ENCODE peak calls at places on chromosomes 2 and 18, in ten cellular contexts. W, L, Z, X, K, D, U, A, J and T are unnamed samples.

GRCh38 chr2:55923091-55923977 is at the start of gene EFEMP1:
- DNase-seq in U (peak), Z (peak), W (no peak), K (peak), J (no peak), L (no peak), A (peak), X (no peak), D (peak), T (peak)

GRCh38 chr2:99662761-99663341 is 173.0 kb upstream of the REV1 start:
- DNase-seq in W (peak), L (peak), X (no peak), Z (no peak), J (no peak), K (no peak), D (no peak), A (no peak), U (no peak), T (no peak)

GRCh38 chr18:21672868-21673267 is 31.7 kb downstream of the ABHD3 start:
- DNase-seq in U (peak), W (peak), L (no peak), A (no peak), X (no peak), D (no peak), J (no peak), K (peak), Z (peak), T (no peak)

GRCh38 chr2:66364495-66364992 is 70.4 kb upstream of the MEIS1 start:
- DNase-seq in U (no peak), X (no peak), D (no peak), K (no peak), Z (no peak), A (no peak), L (no peak), W (peak), J (no peak), T (no peak)

GRCh38 chr18:79477711-79478483 is 82.2 kb downstream of the NFATC1 start:
- DNase-seq in J (no peak), L (no peak), W (no peak), Z (no peak), X (no peak), A (peak), U (no peak), D (no peak), K (no peak), T (no peak)

GRCh38 chr2:56741601-56742102 is 557.9 kb downstream of the CCDC85A start:
- DNase-seq in W (no peak), A (peak), L (no peak), Z (no peak), K (peak), U (no peak), J (no peak), X (no peak), D (no peak), T (no peak)

GRCh38 chr2:101559576-101559975 is 84.7 kb upstream of the RFX8 start:
- DNase-seq in D (no peak), J (no peak), L (no peak), U (peak), W (no peak), K (peak), A (no peak), X (no peak), Z (no peak), T (peak)

GRCh38 chr2:207819839-207820784 is 50.4 kb upstream of the FZD5 start:
- DNase-seq in K (no peak), X (no peak), U (peak), A (no peak), J (no peak), L (no peak), Z (no peak), W (no peak), D (no peak), T (no peak)

GRCh38 chr18:36075862-36076587 is 8.7 kb upstream of the RPRD1A start:
- DNase-seq in J (no peak), D (no peak), Z (no peak), L (no peak), A (no peak), K (no peak), X (no peak), U (no peak), W (no peak), T (peak)

GRCh38 chr2:72148975-72149555 is 1.4 kb upstream of the CYP26B1 start:
- DNase-seq in L (no peak), A (peak), K (peak), U (peak), X (no peak), J (no peak), D (peak), W (no peak), Z (peak), T (no peak)

GRCh38 chr18:10202947-10203346 is 251.5 kb upstream of the APCDD1 start:
- DNase-seq in L (no peak), K (no peak), D (peak), J (no peak), W (no peak), U (no peak), A (no peak), Z (no peak), X (no peak), T (peak)

GRCh38 chr2:187158452-187158851 is 289.6 kb downstream of the CALCRL start:
- DNase-seq in W (no peak), K (no peak), J (no peak), U (no peak), X (no peak), L (no peak), A (no peak), Z (no peak), D (no peak), T (no peak)

GRCh38 chr18:31493941-31494340 is 4.0 kb upstream of the DSG2 start:
- DNase-seq in W (no peak), K (no peak), L (no peak), X (no peak), U (no peak), J (no peak), D (no peak), A (no peak), Z (no peak), T (no peak)

GRCh38 chr2:37168217-37168981 is 11.6 kb upstream of the EIF2AK2 start:
- DNase-seq in U (peak), W (peak), K (peak), D (no peak), X (no peak), L (peak), A (peak), J (no peak), Z (peak), T (peak)

GRCh38 chr2:102065675-102066252 is 74.0 kb downstream of the IL1R2 start:
- DNase-seq in K (peak), U (no peak), X (no peak), J (no peak), D (no peak), L (no peak), Z (no peak), W (no peak), A (peak), T (peak)

GRCh38 chr2:109353806-109354745 is 225.1 kb downstream of the SH3RF3 start:
- DNase-seq in A (no peak), U (no peak), W (no peak), D (no peak), Z (no peak), L (no peak), X (no peak), J (no peak), K (no peak), T (no peak)

GRCh38 chr2:112187805-112188596 is 49.8 kb downstream of the FBLN7 start:
- DNase-seq in X (peak), K (no peak), A (no peak), D (no peak), L (no peak), J (peak), W (no peak), Z (no peak), U (peak), T (no peak)

GRCh38 chr2:18362696-18363095 is 197.8 kb downstream of the RDH14 start:
- DNase-seq in U (no peak), L (no peak), J (no peak), D (no peak), Z (no peak), A (no peak), X (no peak), W (no peak), K (no peak), T (no peak)

GRCh38 chr2:12152888-12153287 is 406.5 kb downstream of the LPIN1 start:
- DNase-seq in K (no peak), A (no peak), X (no peak), Z (no peak), J (no peak), W (no peak), L (no peak), U (no peak), D (no peak), T (no peak)

GRCh38 chr2:100109986-100110980 is 32.1 kb downstream of the AFF3 start:
- DNase-seq in D (no peak), A (no peak), X (no peak), Z (no peak), W (no peak), U (no peak), K (no peak), J (peak), L (no peak), T (peak)

GRCh38 chr2:69902213-69902922 is 8.6 kb downstream of the SNRNP27 start:
- DNase-seq in Z (no peak), J (peak), W (no peak), D (no peak), X (no peak), U (no peak), K (no peak), L (no peak), A (peak), T (no peak)

GRCh38 chr2:220144411-220144810 is 517.0 kb downstream of the SLC4A3 start:
- DNase-seq in A (no peak), X (no peak), Z (no peak), L (no peak), W (no peak), J (no peak), D (no peak), U (no peak), K (no peak), T (no peak)

GRCh38 chr2:11778923-11779757 is 32.7 kb downstream of the LPIN1 start:
- DNase-seq in L (peak), U (peak), K (peak), J (peak), Z (peak), A (peak), X (peak), D (peak), W (peak), T (peak)

GRCh38 chr2:53636616-53637015 is 131.0 kb upstream of the CHAC2 start:
- DNase-seq in W (no peak), L (no peak), J (no peak), U (no peak), X (no peak), A (no peak), K (no peak), Z (no peak), D (no peak), T (no peak)

GRCh38 chr18:46916551-46917107 is 678 bp downstream of the PIAS2 start:
- DNase-seq in A (no peak), L (no peak), Z (peak), X (peak), J (peak), K (no peak), U (peak), D (peak), W (peak), T (peak)

GRCh38 chr2:127567351-127567854 is 31.9 kb downstream of the MYO7B start:
- DNase-seq in U (no peak), Z (no peak), J (no peak), X (no peak), W (no peak), L (no peak), K (no peak), A (no peak), D (no peak), T (no peak)

GRCh38 chr18:8549254-8549653 is 60.0 kb upstream of the RAB12 start:
- DNase-seq in X (no peak), W (no peak), D (no peak), A (no peak), K (no peak), L (no peak), U (no peak), Z (no peak), J (no peak), T (no peak)

GRCh38 chr2:106566050-106566449 is 78.9 kb downstream of the CD8B2 start:
- DNase-seq in X (no peak), U (no peak), L (no peak), D (no peak), J (no peak), A (no peak), Z (no peak), W (no peak), K (no peak), T (no peak)

GRCh38 chr2:118249531-118249930 is 161.3 kb downstream of the INSIG2 start:
- DNase-seq in A (no peak), D (no peak), J (no peak), K (no peak), L (no peak), X (no peak), Z (no peak), U (no peak), W (no peak), T (no peak)

GRCh38 chr2:25309402-25309801 is 32.3 kb downstream of the DNMT3A start:
- DNase-seq in U (peak), W (peak), X (peak), D (peak), L (peak), K (peak), Z (peak), J (peak), A (no peak), T (peak)

GRCh38 chr2:159817278-159817677 is 19.3 kb upstream of the CD302 start:
- DNase-seq in Z (no peak), L (no peak), W (peak), A (no peak), X (no peak), K (no peak), U (no peak), D (no peak), J (no peak), T (no peak)